ENCODE peak calls at places on chromosomes 4 and X, in four cellular contexts. M, E, B and Y are unnamed samples.

GRCh38 chrX:95076449-95076848 is 1402.4 kb downstream of the FAM133A start:
- DNase-seq in M (no peak), E (peak; percentile 2), B (no peak), Y (no peak)

GRCh38 chr4:100061835-100062234 is 111.8 kb upstream of the H2AZ1 start:
- DNase-seq in M (no peak), E (no peak), B (no peak), Y (no peak)

GRCh38 chrX:40448793-40449192 is 132.0 kb upstream of the ATP6AP2 start:
- DNase-seq in M (no peak), E (no peak), B (peak; percentile 45), Y (no peak)

GRCh38 chr4:123339507-123340380 is 56.9 kb upstream of the SPRY1 start:
- DNase-seq in M (no peak), E (no peak), B (no peak), Y (no peak)

GRCh38 chr4:165828928-165829327 is 44.1 kb upstream of the TLL1 start:
- DNase-seq in M (no peak), E (no peak), B (no peak), Y (no peak)

GRCh38 chr4:25030283-25031076 is at the start of gene LGI2:
- DNase-seq in M (peak; percentile 54), E (no peak), B (peak; percentile 27), Y (no peak)

GRCh38 chrX:69614896-69615295 is 1.0 kb upstream of the EDA start:
- DNase-seq in M (no peak), E (no peak), B (no peak), Y (no peak)

GRCh38 chr4:128256539-128256938 is 31.1 kb downstream of the PGRMC2 start:
- DNase-seq in M (no peak), E (no peak), B (no peak), Y (no peak)

GRCh38 chrX:49202022-49202421 is 2.0 kb upstream of the SYP start:
- DNase-seq in M (no peak), E (no peak), B (no peak), Y (no peak)

GRCh38 chrX:55187281-55187680 is 32.9 kb upstream of the PAGE5 start:
- DNase-seq in M (no peak), E (no peak), B (no peak), Y (no peak)

GRCh38 chrX:10022580-10023245 is 55.6 kb downstream of the CLDN34 start:
- DNase-seq in M (no peak), E (no peak), B (no peak), Y (peak; percentile 39)

GRCh38 chr4:73252001-73252400 is 6.6 kb downstream of the ANKRD17 start:
- DNase-seq in M (no peak), E (no peak), B (no peak), Y (no peak)

GRCh38 chrX:68758671-68759070 is 70.2 kb upstream of the EFNB1 start:
- DNase-seq in M (no peak), E (no peak), B (no peak), Y (no peak)

GRCh38 chr4:187046471-187046870 is 322.8 kb upstream of the FAT1 start:
- DNase-seq in M (no peak), E (no peak), B (no peak), Y (no peak)

GRCh38 chrX:69323786-69324720 is 158.8 kb upstream of the PJA1 start:
- DNase-seq in M (no peak), E (no peak), B (no peak), Y (no peak)

GRCh38 chr4:98773638-98774037 is 115.2 kb upstream of the TSPAN5 start:
- DNase-seq in M (no peak), E (no peak), B (no peak), Y (no peak)

GRCh38 chr4:58144721-58145120 is 1034.5 kb upstream of the IGFBP7 start:
- DNase-seq in M (no peak), E (no peak), B (no peak), Y (no peak)

GRCh38 chr4:179624768-179625181 is 2182.5 kb upstream of the AGA start:
- DNase-seq in M (no peak), E (no peak), B (no peak), Y (no peak)

GRCh38 chr4:25993564-25994185 is 79.7 kb downstream of the SMIM20 start:
- DNase-seq in M (peak; percentile 96), E (peak; percentile 35), B (peak; percentile 67), Y (peak; percentile 13)

GRCh38 chr4:1414831-1415680 is 8.8 kb upstream of the NKX1-1 start:
- DNase-seq in M (no peak), E (no peak), B (peak; percentile 84), Y (no peak)

GRCh38 chr4:1415681-1415981 is 9.4 kb upstream of the NKX1-1 start:
- DNase-seq in M (no peak), E (no peak), B (peak; percentile 46), Y (no peak)

GRCh38 chr4:84821064-84821463 is 145.4 kb downstream of the WDFY3 start:
- DNase-seq in M (no peak), E (no peak), B (no peak), Y (no peak)

GRCh38 chr4:3644849-3645627 is 112.8 kb upstream of the LRPAP1 start:
- DNase-seq in M (no peak), E (no peak), B (peak; percentile 50), Y (peak; percentile 13)

GRCh38 chrX:55451990-55452824 is at the start of gene MAGEH1:
- DNase-seq in M (peak; percentile 54), E (peak; percentile 52), B (peak; percentile 41), Y (peak; percentile 46)

GRCh38 chrX:136130931-136131843 is 16.1 kb upstream of the FHL1 start:
- DNase-seq in M (no peak), E (peak; percentile 45), B (no peak), Y (peak; percentile 40)

GRCh38 chr4:165312506-165312905 is 15.0 kb upstream of the MSMO1 start:
- DNase-seq in M (no peak), E (no peak), B (no peak), Y (no peak)

GRCh38 chr4:16140520-16141249 is 56.9 kb upstream of the PROM1 start:
- DNase-seq in M (no peak), E (peak; percentile 99), B (no peak), Y (peak; percentile 32)

DNA sequence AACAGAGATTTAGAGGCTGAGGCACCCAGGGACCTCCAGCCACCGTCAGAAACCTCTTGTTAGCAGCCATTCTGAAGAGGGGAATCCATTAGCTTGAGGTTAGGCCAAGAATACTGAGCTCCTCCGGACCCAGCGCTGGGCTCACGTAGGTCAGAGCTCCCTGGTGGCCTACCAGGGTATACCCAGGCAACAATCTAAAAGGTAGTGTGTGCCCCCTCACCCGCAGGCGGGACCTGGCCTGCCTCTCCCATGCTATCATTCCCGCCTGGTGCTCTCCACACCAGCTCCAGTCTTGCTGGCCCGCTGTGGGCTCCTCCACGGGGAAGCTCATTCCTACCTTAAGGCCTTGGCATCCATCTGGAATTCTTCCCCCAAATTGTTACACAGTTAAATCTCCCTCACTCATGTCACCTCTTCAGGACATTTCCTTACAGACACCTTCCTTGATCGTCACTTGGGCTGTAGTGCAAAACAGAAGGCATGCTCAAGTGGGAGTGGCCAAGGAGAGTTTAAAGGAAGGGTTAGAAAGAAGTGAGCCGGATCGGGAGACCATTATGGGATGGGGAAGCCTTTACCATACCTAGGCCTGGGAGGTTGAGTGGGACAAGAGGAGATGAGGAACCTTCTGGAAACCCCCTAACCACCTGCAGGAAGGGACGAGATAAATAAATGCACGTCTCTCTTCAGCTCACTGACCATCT is 102.5 kb downstream of the UCHL1 start:
- DNase-seq in M (peak; percentile 60), E (no peak), B (no peak), Y (peak; percentile 72)
- TF ChIP-seq NR3C1 in M (no peak), E (no peak), B (no peak), Y (no peak)

DNA sequence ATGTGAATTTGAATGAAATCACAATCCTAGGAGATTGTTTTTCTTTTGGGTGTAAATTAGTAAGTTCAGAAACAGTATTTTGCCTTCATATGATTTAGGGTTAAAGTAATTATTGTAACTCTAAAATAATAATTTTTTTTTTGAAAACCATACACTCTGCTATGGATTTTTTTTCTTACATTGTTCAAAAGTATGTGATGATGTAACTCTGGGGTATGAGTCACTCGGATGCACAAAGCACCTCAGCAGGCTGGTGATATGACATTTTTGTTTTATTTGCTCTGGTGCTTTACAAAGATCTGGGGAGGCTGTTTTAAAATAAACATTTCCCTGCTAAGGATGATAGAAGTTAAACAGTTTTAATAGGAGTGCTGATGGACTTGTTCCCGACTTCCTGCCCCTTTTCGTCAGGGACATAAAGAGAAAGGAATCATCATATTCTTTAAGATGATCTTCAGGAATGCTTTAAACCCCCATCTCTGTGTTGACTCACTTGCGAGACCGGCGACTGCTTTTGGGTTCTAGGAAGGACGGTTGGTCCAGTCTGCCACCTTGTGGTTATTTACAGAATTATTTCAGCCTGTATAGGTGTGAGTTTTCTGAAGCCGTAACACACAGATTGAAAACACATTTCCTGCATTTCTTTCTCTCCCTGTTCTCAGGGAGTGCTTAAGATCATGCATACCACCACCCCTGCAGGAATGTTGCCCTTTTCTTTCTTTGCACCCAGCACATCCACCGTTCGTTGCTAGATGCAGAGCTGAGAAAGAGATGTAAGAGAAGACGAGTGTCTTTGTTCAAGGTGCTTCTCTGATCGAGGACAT is 72.5 kb downstream of the RAPGEF2 start:
- DNase-seq in M (peak; percentile 59), E (peak; percentile 77), B (peak; percentile 58), Y (peak; percentile 89)
- TF ChIP-seq NR3C1 in M (no peak), E (no peak), B (no peak), Y (no peak)

GRCh38 chrX:100207331-100208024 is 202.6 kb downstream of the PCDH19 start:
- DNase-seq in M (no peak), E (no peak), B (no peak), Y (no peak)

DNA sequence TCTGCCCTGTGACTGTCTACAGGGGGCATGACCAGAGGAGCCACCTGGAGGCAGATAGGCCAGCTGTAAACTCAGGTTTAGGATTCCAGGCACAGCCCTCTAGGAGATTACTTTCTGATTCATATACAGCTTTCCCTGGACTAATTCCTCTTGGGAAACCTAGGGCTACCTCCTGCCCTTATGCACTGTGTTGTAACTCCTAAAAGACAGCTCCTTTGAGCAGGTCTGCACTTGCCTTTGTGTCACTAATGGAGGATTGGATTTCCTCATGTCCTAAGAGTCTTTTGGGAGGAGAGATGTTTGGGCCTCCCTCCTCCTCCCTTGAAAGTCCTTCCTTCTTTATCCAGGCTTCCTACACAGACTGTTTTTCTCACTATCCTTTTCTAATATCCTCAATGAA is 202.0 kb downstream of the PCDH19 start:
- DNase-seq in M (no peak), E (no peak), B (no peak), Y (no peak)
- TF ChIP-seq NR3C1 in M (no peak), E (no peak), B (no peak), Y (no peak)

DNA sequence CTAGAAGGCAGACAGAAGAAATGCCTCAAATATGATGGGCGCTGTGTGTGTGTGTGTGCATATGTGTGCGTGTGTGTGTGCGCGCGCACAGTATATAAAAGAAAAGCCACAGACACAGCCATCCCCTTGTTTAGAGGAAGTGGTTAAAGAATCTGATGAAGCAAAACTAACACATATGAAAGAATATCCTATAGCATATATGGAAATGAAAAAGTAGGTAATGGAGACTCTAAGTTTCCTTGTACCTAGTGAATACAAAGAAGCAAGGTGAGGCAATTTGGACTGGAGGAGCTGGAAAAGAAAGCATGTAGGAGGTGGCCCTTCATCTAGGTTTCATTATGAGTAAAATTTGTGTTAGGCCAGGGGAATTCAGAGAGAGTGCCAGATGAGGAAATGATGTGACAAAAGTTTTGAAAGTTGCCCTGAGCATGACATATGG is 58.6 kb upstream of the MCF2 start:
- DNase-seq in M (no peak), E (no peak), B (no peak), Y (no peak)
- TF ChIP-seq NR3C1 in M (no peak), E (no peak), B (no peak), Y (no peak)

GRCh38 chr4:39617534-39617933 is 21.1 kb downstream of the SMIM14 start:
- DNase-seq in M (no peak), E (no peak), B (no peak), Y (no peak)

GRCh38 chr4:39620551-39620950 is 18.1 kb downstream of the SMIM14 start:
- DNase-seq in M (no peak), E (no peak), B (no peak), Y (no peak)

GRCh38 chr4:39616651-39617050 is 22.0 kb downstream of the SMIM14 start:
- DNase-seq in M (no peak), E (no peak), B (no peak), Y (no peak)

GRCh38 chr4:39626261-39626660 is 12.4 kb downstream of the SMIM14 start:
- DNase-seq in M (no peak), E (no peak), B (no peak), Y (no peak)

GRCh38 chr4:39621582-39621981 is 17.1 kb downstream of the SMIM14 start:
- DNase-seq in M (no peak), E (peak; percentile 88), B (no peak), Y (no peak)
- TF ChIP-seq NR3C1 in M (no peak), E (no peak), B (no peak), Y (no peak)